ENCODE peak calls at places on chromosomes 1 and 21, in nine cellular contexts. N, I, K, H, Z, B, T, E and C are unnamed samples.

GRCh38 chr1:97364086-97364485 is 556.7 kb downstream of the DPYD start:
- DNase-seq in K (no peak), N (no peak), Z (no peak), I (no peak), E (no peak), T (no peak), B (no peak), H (no peak), C (no peak)

GRCh38 chr1:87224209-87224608 is 104.5 kb upstream of the LMO4 start:
- DNase-seq in N (no peak), T (no peak), Z (peak; percentile 70), E (peak; percentile 46), I (no peak), K (no peak), B (no peak), H (no peak), C (no peak)

GRCh38 chr1:966135-966602 is at the start of gene PLEKHN1:
- DNase-seq in I (no peak), H (peak; percentile 60), Z (peak; percentile 17), N (no peak), B (peak; percentile 46), K (no peak), T (peak; percentile 63), E (no peak), C (no peak)

GRCh38 chr1:31811605-31812004 is 4.2 kb downstream of the SPOCD1 start:
- DNase-seq in H (no peak), B (no peak), T (no peak), Z (no peak), N (peak; percentile 61), I (no peak), K (no peak), E (no peak), C (no peak)

GRCh38 chr1:228289996-228290881 is 82.4 kb downstream of the OBSCN start:
- DNase-seq in N (peak; percentile 64), H (no peak), T (no peak), K (no peak), E (no peak), B (no peak), I (peak; percentile 43), Z (no peak), C (peak; percentile 55)

GRCh38 chr1:118200836-118201235 is 15.8 kb upstream of the SPAG17 start:
- DNase-seq in E (no peak), T (no peak), B (no peak), H (no peak), K (no peak), Z (no peak), I (no peak), N (no peak), C (no peak)

GRCh38 chr1:17912491-17912890 is 157.4 kb downstream of the ACTL8 start:
- DNase-seq in I (no peak), E (no peak), T (no peak), Z (no peak), B (no peak), N (peak; percentile 11), K (no peak), H (no peak), C (no peak)

GRCh38 chr1:203797948-203798347 is 2.5 kb downstream of the ZBED6 start:
- DNase-seq in N (no peak), I (no peak), T (no peak), E (no peak), K (no peak), H (peak; percentile 19), B (no peak), Z (no peak), C (peak; percentile 69)

GRCh38 chr21:43777953-43778352 is 1.8 kb upstream of the CSTB start:
- DNase-seq in E (no peak), I (no peak), B (no peak), Z (no peak), H (no peak), T (no peak), K (no peak), N (no peak), C (no peak)

GRCh38 chr21:43778469-43779335 is 2.6 kb upstream of the CSTB start:
- DNase-seq in N (peak; percentile 68), H (no peak), B (no peak), T (no peak), K (no peak), I (no peak), Z (no peak), E (no peak), C (no peak)

GRCh38 chr21:43775190-43775589 is 918 bp downstream of the CSTB start:
- DNase-seq in H (no peak), N (no peak), T (no peak), E (no peak), Z (no peak), B (no peak), K (no peak), I (no peak), C (no peak)

GRCh38 chr21:43774163-43774562 is 1.9 kb downstream of the CSTB start:
- DNase-seq in I (no peak), B (no peak), K (no peak), T (no peak), H (no peak), Z (no peak), N (no peak), E (no peak), C (no peak)

DNA sequence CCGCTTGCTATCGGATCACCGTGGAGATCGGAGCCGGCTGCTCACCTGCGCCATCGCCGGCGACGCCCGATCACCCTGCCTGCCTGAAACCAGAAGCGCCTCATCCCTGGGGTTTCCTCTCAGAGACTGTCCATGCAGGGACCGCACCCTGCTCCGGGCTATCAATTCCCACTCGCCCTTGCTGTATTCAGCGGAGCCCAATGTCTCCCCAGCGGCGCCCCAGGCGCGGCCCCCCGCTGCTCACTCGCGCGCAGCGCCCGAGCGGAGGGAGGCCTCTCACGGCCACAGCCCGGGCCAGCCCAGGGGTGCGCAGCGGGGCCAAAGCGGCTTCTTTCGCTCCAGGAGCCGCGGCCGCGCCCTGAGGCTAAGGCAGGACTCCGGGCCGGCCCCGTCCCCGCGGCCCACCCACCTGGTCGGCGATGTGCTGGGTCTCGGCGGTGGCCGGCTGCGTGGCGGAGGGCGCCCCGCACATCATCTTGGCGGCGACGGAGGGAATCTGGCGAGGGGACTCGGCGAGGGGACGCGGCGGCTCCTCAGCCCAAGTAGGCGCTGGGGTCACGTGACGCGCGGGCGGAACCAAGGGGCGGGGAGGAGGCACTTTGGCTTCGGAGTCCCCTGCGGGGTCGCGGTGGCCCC is at the start of gene CSTB:
- DNase-seq in H (peak; percentile 87), I (peak; percentile 77), T (peak; percentile 80), Z (peak; percentile 68), N (peak; percentile 96), B (peak; percentile 79), E (peak; percentile 23), K (no peak), C (peak; percentile 90)
- TF ChIP-seq POLR2A in H (peak; percentile 91), I (peak; percentile 28), T (no peak), Z (peak; percentile 83), N (peak; percentile 66), B (peak; percentile 89), E (peak; percentile 84), K (peak; percentile 95), C (peak; percentile 39)

DNA sequence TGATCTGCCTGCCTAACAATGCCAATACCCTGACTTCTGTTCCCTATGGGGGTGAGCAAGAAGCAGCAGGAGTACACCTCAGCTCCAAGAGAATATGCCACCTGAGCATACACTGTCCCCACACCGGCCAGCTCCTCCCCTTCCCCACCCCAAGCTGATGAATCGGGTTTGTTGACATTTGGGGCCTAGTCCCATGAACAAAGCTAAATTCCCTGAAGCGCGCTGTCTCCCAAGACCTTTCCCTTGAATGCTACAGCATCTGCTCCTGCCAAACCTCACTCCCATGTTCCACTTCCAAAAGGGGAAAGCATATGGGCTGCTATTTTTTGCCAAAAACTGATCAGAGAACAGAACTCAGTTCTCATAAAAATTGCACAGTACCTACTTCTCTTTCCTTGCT is 220.4 kb upstream of the CAMK1G start:
- DNase-seq in E (no peak), T (no peak), N (no peak), Z (no peak), K (no peak), H (no peak), B (peak; percentile 67), I (no peak), C (no peak)
- H3K4me1 ChIP-seq in E (no peaks in the 10 kb centered on the region), T (no peaks in the 10 kb centered on the region), N (no peaks in the 10 kb centered on the region), Z (no peaks in the 10 kb centered on the region), K (no peaks in the 10 kb centered on the region), H (no peaks in the 10 kb centered on the region), B (no peaks in the 10 kb centered on the region), I (peaks cover 5% of the 10 kb centered on the region), C (no peaks in the 10 kb centered on the region)

GRCh38 chr1:78722947-78723346 is 73.3 kb downstream of the IFI44 start:
- DNase-seq in N (no peak), Z (no peak), E (no peak), B (no peak), I (no peak), K (no peak), H (no peak), T (no peak), C (no peak)

GRCh38 chr1:78726686-78727085 is 77.1 kb downstream of the IFI44 start:
- DNase-seq in Z (no peak), B (no peak), N (no peak), K (no peak), E (no peak), H (no peak), I (no peak), T (no peak), C (no peak)

GRCh38 chr1:78721136-78721535 is 71.5 kb downstream of the IFI44 start:
- DNase-seq in K (no peak), B (no peak), T (no peak), Z (no peak), H (no peak), N (no peak), E (no peak), I (no peak), C (no peak)

GRCh38 chr1:78718566-78718965 is 68.9 kb downstream of the IFI44 start:
- DNase-seq in K (no peak), T (no peak), H (no peak), E (no peak), N (no peak), B (no peak), Z (peak; percentile 6), I (no peak), C (no peak)

GRCh38 chr1:78722521-78722920 is 72.9 kb downstream of the IFI44 start:
- DNase-seq in I (no peak), K (no peak), Z (no peak), N (no peak), H (no peak), B (no peak), E (no peak), T (no peak), C (no peak)
- TF ChIP-seq POLR2AphosphoS5 in I (no peak), K (no peak), Z (no peak), N (no peak), H (no peak), B (no peak), E (no peak), T (no peak), C (no peak)

DNA sequence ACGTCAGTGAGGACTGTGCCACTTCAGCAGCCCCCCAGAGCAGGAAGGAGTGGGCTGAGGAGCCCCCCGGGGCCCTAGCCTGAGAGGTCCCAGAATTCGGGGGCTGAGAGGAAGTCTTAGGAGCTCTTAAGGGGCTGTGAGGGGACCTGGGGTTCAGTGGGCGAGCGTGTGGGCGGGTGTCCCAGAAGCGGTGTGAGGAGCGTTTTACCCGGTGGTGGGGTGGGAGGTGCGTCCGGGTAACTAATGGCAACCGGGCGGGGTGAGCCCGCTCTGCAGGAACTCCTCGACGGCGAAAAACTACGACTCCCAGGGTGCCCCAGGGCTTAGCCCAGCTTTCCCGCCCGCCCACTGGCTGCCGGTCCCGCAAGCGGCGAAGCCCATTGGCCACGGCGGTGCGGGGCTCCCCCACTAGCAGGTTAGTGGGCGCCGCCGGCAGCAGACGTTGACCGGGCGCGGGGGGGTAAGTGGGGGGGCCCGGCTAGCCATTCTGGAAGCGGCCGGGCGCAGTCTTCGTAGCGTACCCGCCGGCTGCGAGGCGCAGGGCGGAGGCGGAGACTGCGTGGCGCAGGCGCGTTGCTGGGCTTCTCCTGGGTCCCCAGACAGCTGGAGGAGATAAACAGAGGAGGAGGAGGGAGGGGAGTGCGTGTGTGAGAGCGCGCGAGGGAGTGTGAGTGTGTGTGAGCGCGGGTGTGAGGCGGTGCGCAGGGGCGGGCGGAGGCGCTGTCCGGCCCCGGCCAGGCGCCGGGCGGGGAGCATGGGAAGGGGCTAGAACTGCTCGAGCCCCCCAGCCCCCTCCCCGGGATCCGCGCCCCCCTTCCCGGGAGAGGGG is at the start of gene WDTC1:
- DNase-seq in B (peak; percentile 97), T (peak; percentile 98), H (peak; percentile 98), I (peak; percentile 98), K (peak; percentile 79), E (peak; percentile 90), N (peak; percentile 100), Z (peak; percentile 98), C (peak; percentile 99)
- TF ChIP-seq POLR2A in B (peak; percentile 85), T (no peak), H (peak; percentile 73), I (no peak), K (peak; percentile 79), E (no peak), N (peak; percentile 77), Z (peak; percentile 28), C (peak; percentile 55)